ENCODE peak calls at places on chromosomes 5 and 9, in seven cellular contexts. M is HepG2, E is HCT116, T is H1, X is GM12878, S is K562, Z is SK-N-SH. U is an unnamed sample.

GRCh38 chr5:14171621-14172020 is 28.5 kb downstream of the TRIO start:
- DNase-seq in M (peak), E (no peak), T (no peak), X (no peak), S (no peak), Z (no peak), U (no peak)

GRCh38 chr9:128100581-128100980 is 26.9 kb downstream of the PTGES2 start:
- DNase-seq in M (no peak), E (no peak), T (no peak), X (no peak), S (no peak), Z (no peak), U (no peak)

GRCh38 chr9:137034039-137034708 is 2.3 kb upstream of the FUT7 start:
- DNase-seq in M (no peak), E (no peak), T (no peak), X (no peak), S (no peak), Z (peak), U (no peak)

GRCh38 chr9:126613656-126614055 is at the start of gene LMX1B:
- DNase-seq in M (no peak), E (peak), T (peak), X (no peak), S (no peak), Z (peak), U (no peak)

GRCh38 chr5:169740435-169740834 is 103.4 kb downstream of the DOCK2 start:
- DNase-seq in M (no peak), E (no peak), T (no peak), X (no peak), S (no peak), Z (no peak), U (no peak)

GRCh38 chr5:112419596-112420110 is 576 bp upstream of the EPB41L4A start:
- DNase-seq in M (no peak), E (peak), T (peak), X (no peak), S (peak), Z (peak), U (no peak)

GRCh38 chr5:527646-528591 is 3.7 kb upstream of the SLC9A3 start:
- DNase-seq in M (no peak), E (no peak), T (no peak), X (no peak), S (no peak), Z (peak), U (no peak)

GRCh38 chr5:66666778-66667177 is 70.6 kb downstream of the MAST4 start:
- DNase-seq in M (no peak), E (no peak), T (no peak), X (no peak), S (no peak), Z (no peak), U (no peak)

GRCh38 chr9:130934702-130935659 is 4.1 kb downstream of the FIBCD1 start:
- DNase-seq in M (peak), E (no peak), T (no peak), X (no peak), S (peak), Z (no peak), U (no peak)

GRCh38 chr9:133505186-133505830 is 19.5 kb downstream of the MYMK start:
- DNase-seq in M (no peak), E (no peak), T (no peak), X (no peak), S (no peak), Z (peak), U (no peak)

GRCh38 chr9:113492343-113493079 is 29.0 kb downstream of the RGS3 start:
- DNase-seq in M (no peak), E (no peak), T (no peak), X (no peak), S (no peak), Z (no peak), U (no peak)

GRCh38 chr5:172414618-172415599 is 39.4 kb downstream of the SH3PXD2B start:
- DNase-seq in M (peak), E (no peak), T (no peak), X (no peak), S (no peak), Z (no peak), U (no peak)

GRCh38 chr5:127406326-127407121 is 110.9 kb upstream of the PRRC1 start:
- DNase-seq in M (no peak), E (no peak), T (no peak), X (no peak), S (no peak), Z (no peak), U (no peak)

GRCh38 chr9:104073770-104074133 is 20.4 kb upstream of the SMC2 start:
- DNase-seq in M (no peak), E (no peak), T (no peak), X (no peak), S (no peak), Z (no peak), U (no peak)

GRCh38 chr5:154603978-154604679 is 126.1 kb upstream of the HAND1 start:
- DNase-seq in M (no peak), E (no peak), T (peak), X (no peak), S (no peak), Z (peak), U (no peak)

GRCh38 chr9:72557549-72557948 is 36.1 kb downstream of the TMC1 start:
- DNase-seq in M (peak), E (peak), T (no peak), X (no peak), S (peak), Z (no peak), U (peak)

GRCh38 chr9:5953743-5954707 is 61.4 kb downstream of the RANBP6 start:
- DNase-seq in M (no peak), E (no peak), T (no peak), X (no peak), S (peak), Z (no peak), U (no peak)

GRCh38 chr5:145752534-145752933 is 82.6 kb downstream of the PRELID2 start:
- DNase-seq in M (no peak), E (no peak), T (no peak), X (no peak), S (no peak), Z (no peak), U (no peak)

GRCh38 chr9:120474579-120475243 is 105.3 kb downstream of the CDK5RAP2 start:
- DNase-seq in M (no peak), E (no peak), T (no peak), X (no peak), S (no peak), Z (no peak), U (no peak)

GRCh38 chr5:8436919-8437318 is 568.0 kb downstream of the MTRR start:
- DNase-seq in M (no peak), E (no peak), T (no peak), X (no peak), S (no peak), Z (no peak), U (no peak)

GRCh38 chr9:136261686-136262430 is 16.2 kb upstream of the QSOX2 start:
- DNase-seq in M (no peak), E (no peak), T (no peak), X (no peak), S (no peak), Z (no peak), U (no peak)

GRCh38 chr5:13477118-13477737 is 467.3 kb downstream of the DNAH5 start:
- DNase-seq in M (no peak), E (no peak), T (no peak), X (no peak), S (no peak), Z (no peak), U (no peak)

GRCh38 chr9:107485451-107486043 is 4.0 kb downstream of the KLF4 start:
- DNase-seq in M (no peak), E (no peak), T (no peak), X (no peak), S (no peak), Z (no peak), U (no peak)

GRCh38 chr5:76544268-76544926 is 78.8 kb downstream of the F2RL2 start:
- DNase-seq in M (peak), E (peak), T (no peak), X (peak), S (peak), Z (peak), U (peak)

GRCh38 chr9:33686942-33687341 is 108.4 kb upstream of the PRSS3 start:
- DNase-seq in M (no peak), E (no peak), T (no peak), X (no peak), S (no peak), Z (no peak), U (no peak)

GRCh38 chr5:31452314-31452713 is 79.6 kb downstream of the DROSHA start:
- DNase-seq in M (no peak), E (no peak), T (no peak), X (no peak), S (no peak), Z (no peak), U (no peak)

GRCh38 chr9:35816708-35817107 is 1.9 kb upstream of the HINT2 start:
- DNase-seq in M (peak), E (no peak), T (no peak), X (no peak), S (peak), Z (peak), U (no peak)

GRCh38 chr5:56606202-56606601 is 209.1 kb upstream of the MAP3K1 start:
- DNase-seq in M (no peak), E (no peak), T (no peak), X (no peak), S (no peak), Z (no peak), U (no peak)
- TF ChIP-seq SIN3A in M (no peak), E (no peak), T (no peak), X (no peak), S (no peak), Z (no peak), U (no peak)

GRCh38 chr5:143220748-143221211 is 182.7 kb downstream of the NR3C1 start:
- DNase-seq in M (no peak), E (no peak), T (no peak), X (peak), S (no peak), Z (no peak), U (no peak)
- H3K4me3 ChIP-seq in M (no peak), E (no peak), T (no peak), X (peak), S (no peak), Z (no peak), U (no peak)

GRCh38 chr5:174282391-174282790 is 236.9 kb downstream of the NSG2 start:
- DNase-seq in M (no peak), E (no peak), T (no peak), X (no peak), S (no peak), Z (no peak), U (no peak)

GRCh38 chr5:174284873-174285272 is 239.4 kb downstream of the NSG2 start:
- DNase-seq in M (no peak), E (no peak), T (no peak), X (no peak), S (no peak), Z (no peak), U (no peak)

GRCh38 chr5:174281855-174282254 is 236.3 kb downstream of the NSG2 start:
- DNase-seq in M (no peak), E (no peak), T (no peak), X (no peak), S (no peak), Z (no peak), U (no peak)

GRCh38 chr5:174281089-174281488 is 235.6 kb downstream of the NSG2 start:
- DNase-seq in M (no peak), E (no peak), T (no peak), X (no peak), S (no peak), Z (no peak), U (no peak)

DNA sequence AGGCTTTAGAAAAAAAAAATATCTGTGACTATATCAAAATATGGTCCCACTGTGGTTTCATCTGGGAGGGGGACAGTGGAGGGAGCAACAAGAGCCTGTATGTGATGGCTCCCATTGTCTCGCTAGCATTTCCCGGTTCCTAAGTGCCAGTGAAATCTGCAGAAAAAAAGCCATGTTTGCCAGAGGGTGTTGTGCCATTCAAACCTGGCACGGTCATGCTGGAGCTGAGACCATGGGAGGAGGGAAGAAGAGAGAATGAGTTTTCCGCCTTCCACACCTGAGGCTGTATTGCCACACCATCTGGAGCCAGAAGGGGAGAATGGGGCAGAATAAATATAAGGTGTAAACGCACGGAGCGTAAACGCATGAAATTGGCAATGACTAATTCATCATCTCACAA is 237.7 kb downstream of the NSG2 start:
- DNase-seq in M (no peak), E (no peak), T (no peak), X (no peak), S (no peak), Z (no peak), U (no peak)
- TF ChIP-seq SIN3A in M (no peak), E (no peak), T (no peak), X (no peak), S (no peak), Z (no peak), U (no peak)

GRCh38 chr5:177431317-177432142 is 5.1 kb downstream of the GRK6 start:
- DNase-seq in M (no peak), E (no peak), T (no peak), X (peak), S (no peak), Z (no peak), U (no peak)
- H3K4me3 ChIP-seq in M (no peak), E (no peak), T (no peak), X (peak), S (no peak), Z (no peak), U (no peak)

GRCh38 chr5:150706776-150707390 is 6.0 kb upstream of the RBM22 start:
- DNase-seq in M (no peak), E (no peak), T (no peak), X (no peak), S (no peak), Z (no peak), U (no peak)

DNA sequence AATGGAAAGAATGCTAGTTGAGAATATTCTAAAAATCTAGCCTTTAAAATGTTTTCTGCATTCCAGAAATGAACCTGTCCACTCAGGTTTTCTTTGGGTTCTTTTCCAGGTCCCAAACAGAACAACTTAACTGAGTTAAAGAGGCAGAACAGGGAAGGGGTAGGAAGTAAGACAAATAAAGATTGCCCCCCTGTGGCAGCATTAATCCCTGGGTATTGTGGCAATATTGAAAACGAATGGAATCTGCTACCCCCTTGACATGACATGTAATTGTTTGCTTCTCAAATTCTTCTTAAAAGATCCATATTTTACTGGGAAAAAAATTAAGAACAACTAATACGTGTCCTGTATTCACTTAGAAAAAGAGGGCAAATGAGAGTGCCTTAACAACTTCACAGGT is 9.3 kb upstream of the RBM22 start:
- DNase-seq in M (no peak), E (no peak), T (no peak), X (no peak), S (no peak), Z (peak), U (no peak)
- TF ChIP-seq SIN3A in M (no peak), E (no peak), T (no peak), X (no peak), S (no peak), Z (no peak), U (no peak)

DNA sequence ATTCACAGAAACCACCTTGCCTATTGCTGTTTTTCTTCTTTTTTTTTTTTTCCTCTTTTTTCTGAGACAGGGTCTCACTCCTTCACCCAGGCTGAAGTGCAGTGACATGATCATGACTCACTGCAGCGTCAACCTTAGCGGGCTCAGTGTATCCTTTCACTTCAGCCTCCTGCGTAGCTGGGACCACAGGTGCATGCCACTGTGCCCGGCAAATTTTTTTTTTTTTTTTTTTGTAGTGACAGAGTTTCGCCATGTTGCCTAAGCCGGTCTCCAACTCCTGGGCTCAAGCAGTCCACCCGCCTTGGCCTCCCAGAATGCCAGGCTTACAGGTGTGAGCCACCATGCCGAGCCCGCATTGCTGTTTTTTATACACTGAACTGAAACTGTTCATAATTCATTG is 13.8 kb downstream of the MAP3K1 start:
- DNase-seq in M (no peak), E (peak), T (no peak), X (no peak), S (no peak), Z (no peak), U (no peak)
- H3K4me3 ChIP-seq in M (no peak), E (peak), T (no peak), X (peak), S (no peak), Z (no peak), U (peak)

GRCh38 chr5:72117281-72117680 is 10.0 kb downstream of the MAP1B start:
- DNase-seq in M (no peak), E (no peak), T (no peak), X (no peak), S (no peak), Z (no peak), U (no peak)
- TF ChIP-seq SIN3A in M (no peak), E (no peak), T (no peak), X (no peak), S (no peak), Z (no peak), U (no peak)